ENCODE peak calls at places on chromosomes 13 and 19, in eight cellular contexts. R is retinal pigment epithelial cell, Q is esophagus squamous epithelium, T is uterus, I is BJ, O is mucosa of descending colon, E is tibial nerve, N is AG04450. K is an unnamed sample.

GRCh38 chr19:43465468-43466120 is at the start of gene LYPD3:
- DNase-seq in R (no peak), Q (no peak), T (peak), I (peak), O (peak), E (no peak), N (no peak), K (no peak)

GRCh38 chr19:11378319-11379189 is 4.1 kb downstream of the SWSAP1 start:
- DNase-seq in R (no peak), Q (no peak), T (no peak), I (no peak), O (peak), E (peak), N (no peak), K (peak)

GRCh38 chr19:51551673-51552440 is 19.2 kb upstream of the ZNF175 start:
- DNase-seq in R (no peak), Q (no peak), T (no peak), I (no peak), O (no peak), E (no peak), N (no peak), K (no peak)

GRCh38 chr19:52065399-52065798 is 16.8 kb upstream of the ZNF432 start:
- DNase-seq in R (no peak), Q (no peak), T (no peak), I (no peak), O (no peak), E (no peak), N (no peak), K (no peak)

GRCh38 chr13:23941216-23941615 is 43.9 kb upstream of the C1QTNF9B start:
- DNase-seq in R (no peak), Q (no peak), T (no peak), I (no peak), O (no peak), E (no peak), N (no peak), K (no peak)

GRCh38 chr13:35630551-35631275 is 154.2 kb upstream of the MAB21L1 start:
- DNase-seq in R (peak), Q (no peak), T (no peak), I (no peak), O (no peak), E (peak), N (peak), K (peak)

GRCh38 chr13:44974056-44974798 is 15.0 kb downstream of the NUFIP1 start:
- DNase-seq in R (no peak), Q (no peak), T (no peak), I (no peak), O (no peak), E (peak), N (no peak), K (no peak)

GRCh38 chr13:28705734-28706133 is 13.0 kb downstream of the SLC46A3 start:
- DNase-seq in R (no peak), Q (no peak), T (no peak), I (no peak), O (no peak), E (no peak), N (no peak), K (no peak)

GRCh38 chr13:76533251-76533650 is 353.0 kb downstream of the KCTD12 start:
- DNase-seq in R (no peak), Q (no peak), T (no peak), I (no peak), O (no peak), E (no peak), N (no peak), K (no peak)

GRCh38 chr19:29524201-29524911 is 1.4 kb upstream of the VSTM2B start:
- DNase-seq in R (no peak), Q (no peak), T (no peak), I (no peak), O (peak), E (no peak), N (no peak), K (no peak)

GRCh38 chr13:39217471-39217870 is 179.2 kb downstream of the NHLRC3 start:
- DNase-seq in R (no peak), Q (no peak), T (no peak), I (no peak), O (no peak), E (no peak), N (no peak), K (no peak)

GRCh38 chr19:32061304-32061703 is 284.1 kb upstream of the ZNF507 start:
- DNase-seq in R (no peak), Q (no peak), T (no peak), I (no peak), O (no peak), E (no peak), N (no peak), K (no peak)

GRCh38 chr13:104773775-104774174 is 1707.6 kb upstream of the SLC10A2 start:
- DNase-seq in R (no peak), Q (no peak), T (no peak), I (peak), O (no peak), E (no peak), N (peak), K (peak)

GRCh38 chr19:5253403-5254110 is 87.1 kb downstream of the PTPRS start:
- DNase-seq in R (no peak), Q (no peak), T (no peak), I (no peak), O (no peak), E (peak), N (no peak), K (no peak)

DNA sequence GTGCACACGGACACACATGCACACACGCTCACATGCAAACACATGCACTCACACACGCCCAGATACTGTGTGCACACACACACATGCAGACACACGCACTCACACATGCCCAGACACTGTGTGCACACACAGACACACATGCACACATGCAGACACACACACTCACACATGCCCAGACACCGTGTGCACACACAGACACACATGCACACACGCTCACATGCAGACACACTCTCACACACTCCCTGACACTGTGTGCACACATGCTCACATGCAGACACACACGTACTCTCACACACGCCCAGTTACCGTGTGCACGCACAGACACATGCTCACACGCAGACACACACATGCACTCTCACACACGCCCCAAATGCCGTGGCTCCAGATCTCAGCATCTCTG is 137.2 kb upstream of the MCF2L start:
- DNase-seq in R (no peak), Q (no peak), T (no peak), I (no peak), O (no peak), E (no peak), N (no peak), K (no peak)
- TF ChIP-seq CTCF in R (no peak), Q (no peak), T (no peak), I (no peak), O (no peak), E (no peak), N (no peak), K (no peak)

GRCh38 chr13:47904239-47904638 is 96.8 kb downstream of the SUCLA2 start:
- DNase-seq in R (no peak), Q (no peak), T (peak), I (no peak), O (no peak), E (no peak), N (no peak), K (no peak)

GRCh38 chr13:47904891-47905290 is 96.2 kb downstream of the SUCLA2 start:
- DNase-seq in R (no peak), Q (no peak), T (no peak), I (no peak), O (no peak), E (no peak), N (no peak), K (no peak)

GRCh38 chr13:47901451-47901850 is 99.6 kb downstream of the SUCLA2 start:
- DNase-seq in R (peak), Q (no peak), T (no peak), I (peak), O (no peak), E (no peak), N (no peak), K (peak)

GRCh38 chr13:47908200-47908902 is 92.7 kb downstream of the SUCLA2 start:
- DNase-seq in R (no peak), Q (no peak), T (no peak), I (no peak), O (no peak), E (no peak), N (peak), K (no peak)

GRCh38 chr13:47903836-47904235 is 97.2 kb downstream of the SUCLA2 start:
- DNase-seq in R (no peak), Q (no peak), T (no peak), I (peak), O (no peak), E (no peak), N (no peak), K (peak)
- H3K4me3 ChIP-seq in R (no peak), Q (no peak), T (peak), I (no peak), O (no peak), E (no peak), N (peak), K (no peak)

GRCh38 chr13:46340631-46341111 is 46.4 kb downstream of the RUBCNL start:
- DNase-seq in R (no peak), Q (no peak), T (no peak), I (no peak), O (no peak), E (no peak), N (no peak), K (no peak)

GRCh38 chr13:46341112-46341711 is 45.8 kb downstream of the RUBCNL start:
- DNase-seq in R (no peak), Q (no peak), T (no peak), I (no peak), O (no peak), E (no peak), N (peak), K (no peak)

GRCh38 chr13:46343279-46343949 is 43.6 kb downstream of the RUBCNL start:
- DNase-seq in R (no peak), Q (no peak), T (no peak), I (no peak), O (no peak), E (no peak), N (no peak), K (no peak)

GRCh38 chr13:46342538-46342937 is 44.5 kb downstream of the RUBCNL start:
- DNase-seq in R (no peak), Q (no peak), T (no peak), I (no peak), O (no peak), E (no peak), N (no peak), K (no peak)

DNA sequence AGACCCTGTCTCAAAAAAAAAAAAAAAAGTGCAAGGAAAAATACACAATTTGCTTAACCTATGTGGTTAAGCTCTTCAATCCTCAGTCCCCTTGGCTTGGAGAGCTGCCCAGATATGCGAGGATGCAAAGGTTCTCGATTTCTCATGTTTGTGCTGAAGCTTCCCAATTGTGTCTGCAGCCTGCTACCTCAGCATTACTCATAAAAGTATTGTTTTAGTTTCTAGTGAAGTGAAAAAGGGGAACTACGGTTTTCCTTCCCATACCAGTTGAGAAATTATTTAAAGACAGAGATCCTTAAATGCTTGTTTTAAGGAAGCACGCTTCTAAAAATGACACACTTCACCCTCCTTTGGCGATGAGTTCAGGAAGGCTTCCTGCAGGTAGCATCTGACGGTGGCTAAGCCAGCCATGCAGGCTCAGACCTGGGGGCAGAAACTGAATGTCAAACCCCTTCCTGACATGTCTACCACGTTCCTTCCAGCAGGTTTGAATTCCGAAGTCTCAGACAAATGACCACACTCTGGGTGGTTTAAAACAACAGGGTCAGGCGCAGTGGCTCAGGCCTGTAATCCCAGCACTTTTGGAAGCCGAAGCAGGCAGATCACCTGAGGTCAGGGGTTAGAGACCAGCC is 47.9 kb downstream of the RUBCNL start:
- DNase-seq in R (no peak), Q (no peak), T (no peak), I (no peak), O (no peak), E (peak), N (no peak), K (no peak)
- TF ChIP-seq CTCF in R (no peak), Q (no peak), T (no peak), I (no peak), O (no peak), E (no peak), N (no peak), K (no peak)

GRCh38 chr19:8459520-8460260 is 14.9 kb downstream of the HNRNPM start:
- DNase-seq in R (peak), Q (no peak), T (no peak), I (peak), O (no peak), E (no peak), N (peak), K (no peak)
- H3K4me3 ChIP-seq in R (no peak), Q (no peak), T (no peak), I (no peak), O (no peak), E (no peak), N (peak), K (no peak)

GRCh38 chr19:49327878-49328544 is 3.0 kb upstream of the SLC6A16 start:
- DNase-seq in R (no peak), Q (no peak), T (no peak), I (no peak), O (no peak), E (no peak), N (no peak), K (no peak)
- TF ChIP-seq CTCF in R (peak), Q (peak), T (no peak), I (peak), O (peak), E (peak), N (peak), K (peak)

GRCh38 chr13:97369269-97369893 is 64.6 kb upstream of the RAP2A start:
- DNase-seq in R (no peak), Q (no peak), T (no peak), I (no peak), O (no peak), E (no peak), N (no peak), K (no peak)
- H3K4me3 ChIP-seq in R (no peak), Q (peak), T (peak), I (peak), O (no peak), E (peak), N (peak), K (no peak)

DNA sequence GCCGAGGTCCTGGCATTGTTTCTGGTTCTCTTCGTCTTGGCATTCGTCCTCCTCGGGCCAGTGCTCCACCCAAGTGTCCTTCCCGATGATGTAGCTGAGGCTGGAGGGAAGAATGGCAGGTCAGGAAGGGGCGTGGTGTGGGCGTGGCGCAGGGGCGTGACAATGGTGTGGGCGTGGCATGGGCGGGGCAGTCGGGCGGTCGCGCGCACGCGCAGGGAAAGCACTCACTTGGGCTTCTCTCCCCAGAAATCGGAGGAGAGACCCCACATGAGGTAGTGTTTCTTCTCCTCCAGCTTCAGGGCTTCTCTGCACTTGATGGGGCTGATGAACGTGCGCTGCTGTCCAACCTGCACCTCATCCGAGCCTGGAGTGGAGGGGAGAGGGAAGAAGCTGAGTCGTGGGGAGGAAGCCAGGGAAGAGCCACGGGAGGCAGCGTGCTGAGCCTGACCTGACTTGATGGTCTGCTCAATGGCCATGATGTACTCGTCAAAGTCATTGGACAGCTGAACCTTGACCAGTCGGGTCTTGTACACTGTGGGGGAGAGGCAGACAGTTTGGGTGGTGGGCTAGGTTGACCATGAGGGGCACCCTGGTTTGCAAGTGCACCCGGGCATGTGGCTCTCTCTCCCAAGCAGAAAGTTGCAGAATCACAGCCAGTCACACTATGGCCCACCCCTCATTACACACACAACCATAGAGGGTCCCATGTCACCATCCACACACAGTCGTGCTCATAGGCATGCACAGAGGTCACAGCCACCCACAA is 8.1 kb upstream of the TNFSF14 start:
- DNase-seq in R (no peak), Q (no peak), T (no peak), I (no peak), O (no peak), E (no peak), N (no peak), K (no peak)
- TF ChIP-seq CTCF in R (no peak), Q (no peak), T (no peak), I (no peak), O (no peak), E (no peak), N (no peak), K (no peak)

DNA sequence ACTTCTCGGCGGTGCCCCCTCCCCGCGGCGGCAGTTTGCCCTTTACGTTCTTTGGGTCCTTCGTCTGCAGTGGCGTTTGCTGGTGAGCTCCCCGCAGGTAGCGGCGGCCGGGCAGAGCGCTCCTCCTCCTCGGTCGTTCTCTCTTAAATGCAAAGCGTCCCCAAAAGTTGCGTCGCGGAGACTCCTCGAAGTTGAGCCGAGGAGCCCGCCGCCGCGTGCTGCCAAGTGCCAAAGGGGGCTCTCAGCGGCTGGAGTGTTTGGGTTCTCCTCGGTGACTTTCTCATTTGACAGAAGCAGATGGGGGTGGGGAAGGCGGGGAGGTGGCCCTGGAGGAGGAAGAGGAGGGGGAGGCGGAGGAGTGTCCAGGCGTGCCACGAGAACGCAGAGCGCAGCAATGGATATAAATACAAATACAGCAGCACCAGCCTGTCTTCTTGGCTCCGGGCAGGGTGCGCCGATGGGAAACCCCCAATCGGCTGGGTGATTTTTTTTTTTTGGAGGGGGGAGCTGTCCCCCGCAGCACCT is at the start of gene SOX21:
- DNase-seq in R (no peak), Q (no peak), T (no peak), I (no peak), O (no peak), E (no peak), N (no peak), K (no peak)
- H3K4me3 ChIP-seq in R (peak), Q (peak), T (no peak), I (no peak), O (no peak), E (peak), N (no peak), K (no peak)